ENCODE peak calls at places on chromosomes 5 and 9, in four cellular contexts. T, R, N and L are unnamed samples.

GRCh38 chr5:138495351-138495750 is 30.1 kb downstream of the EGR1 start:
- DNase-seq in T (no peak), R (no peak), N (no peak), L (no peak)

GRCh38 chr5:10036136-10036535 is 213.6 kb downstream of the ATPSCKMT start:
- DNase-seq in N (no peak), R (peak; percentile 40), T (no peak), L (no peak)

GRCh38 chr5:39274388-39275085 is 55.2 kb upstream of the FYB1 start:
- DNase-seq in R (no peak), T (no peak), N (no peak), L (no peak)

GRCh38 chr9:112555844-112556482 is 69.3 kb downstream of the KIAA1958 start:
- DNase-seq in N (no peak), T (no peak), R (no peak), L (no peak)

GRCh38 chr9:121619989-121620673 is 31.3 kb upstream of the DAB2IP start:
- DNase-seq in R (no peak), N (no peak), T (no peak), L (no peak)

GRCh38 chr9:26301659-26302058 is 590.9 kb downstream of the CAAP1 start:
- DNase-seq in T (no peak), R (no peak), N (no peak), L (no peak)

GRCh38 chr9:129125478-129125877 is 14.3 kb downstream of the PTPA start:
- DNase-seq in N (no peak), T (no peak), R (no peak), L (no peak)

GRCh38 chr5:121138495-121138907 is 674.4 kb downstream of the PRR16 start:
- DNase-seq in R (no peak), T (no peak), N (no peak), L (no peak)

GRCh38 chr5:122942164-122942914 is 94.2 kb downstream of the PPIC start:
- DNase-seq in R (peak; percentile 7), T (no peak), N (no peak), L (no peak)

GRCh38 chr5:74094096-74094778 is 468.2 kb downstream of the ARHGEF28 start:
- DNase-seq in N (no peak), T (no peak), R (no peak), L (no peak)

GRCh38 chr9:111559000-111559610 is 34.1 kb downstream of the ZNF483 start:
- DNase-seq in N (no peak), T (no peak), R (peak; percentile 57), L (no peak)

GRCh38 chr9:131485728-131486381 is 16.9 kb upstream of the POMT1 start:
- DNase-seq in N (no peak), R (no peak), T (no peak), L (no peak)

GRCh38 chr5:156865427-156865826 is 15.3 kb downstream of the PPP1R2B start:
- DNase-seq in N (no peak), R (no peak), T (no peak), L (no peak)

DNA sequence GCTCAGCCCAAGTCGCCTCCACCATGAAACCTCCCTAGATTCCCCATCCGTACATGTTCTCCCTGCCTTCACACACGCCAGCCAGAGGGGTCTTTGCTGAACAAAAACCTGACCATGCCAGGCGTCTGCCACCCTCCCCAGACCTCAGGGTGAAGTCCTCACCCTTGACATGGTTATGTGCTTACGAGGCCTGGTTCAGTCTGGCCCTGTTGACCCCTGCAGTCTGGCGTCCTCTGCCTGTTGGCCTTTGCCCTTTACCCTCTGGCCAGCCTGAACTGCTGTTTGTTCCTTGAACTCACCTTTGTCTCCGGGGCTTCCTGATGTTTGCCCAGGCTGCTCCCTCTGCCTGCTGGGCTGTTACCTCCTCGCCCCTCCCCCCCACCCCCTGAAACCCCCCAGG is 29.8 kb downstream of the NCS1 start:
- DNase-seq in R (no peak), T (no peak), N (no peak), L (no peak)
- TF ChIP-seq CTCF in R (no peak), T (no peak), N (no peak), L (no peak)

DNA sequence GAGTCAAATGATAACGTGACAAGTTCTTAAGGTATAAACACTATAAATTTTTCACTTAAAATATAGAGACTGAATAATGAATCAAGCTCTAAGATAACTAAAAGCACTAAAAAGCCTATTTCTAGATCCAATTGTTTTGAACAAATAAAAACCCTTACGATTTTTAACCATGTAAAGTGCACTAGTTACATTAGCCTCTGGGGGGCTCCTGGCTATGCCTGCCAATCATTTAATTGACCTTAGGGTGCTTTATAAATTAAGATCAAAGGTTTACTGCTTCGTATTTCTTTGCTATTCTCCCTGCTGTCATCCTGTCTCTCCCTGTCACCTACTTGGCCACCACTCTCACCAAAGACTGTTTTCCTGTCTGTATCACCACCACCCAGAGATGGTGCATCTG is 133.4 kb downstream of the ESM1 start:
- DNase-seq in R (no peak), N (no peak), T (no peak), L (no peak)
- TF ChIP-seq CTCF in R (peak; percentile 30), N (no peak), T (no peak), L (no peak)

DNA sequence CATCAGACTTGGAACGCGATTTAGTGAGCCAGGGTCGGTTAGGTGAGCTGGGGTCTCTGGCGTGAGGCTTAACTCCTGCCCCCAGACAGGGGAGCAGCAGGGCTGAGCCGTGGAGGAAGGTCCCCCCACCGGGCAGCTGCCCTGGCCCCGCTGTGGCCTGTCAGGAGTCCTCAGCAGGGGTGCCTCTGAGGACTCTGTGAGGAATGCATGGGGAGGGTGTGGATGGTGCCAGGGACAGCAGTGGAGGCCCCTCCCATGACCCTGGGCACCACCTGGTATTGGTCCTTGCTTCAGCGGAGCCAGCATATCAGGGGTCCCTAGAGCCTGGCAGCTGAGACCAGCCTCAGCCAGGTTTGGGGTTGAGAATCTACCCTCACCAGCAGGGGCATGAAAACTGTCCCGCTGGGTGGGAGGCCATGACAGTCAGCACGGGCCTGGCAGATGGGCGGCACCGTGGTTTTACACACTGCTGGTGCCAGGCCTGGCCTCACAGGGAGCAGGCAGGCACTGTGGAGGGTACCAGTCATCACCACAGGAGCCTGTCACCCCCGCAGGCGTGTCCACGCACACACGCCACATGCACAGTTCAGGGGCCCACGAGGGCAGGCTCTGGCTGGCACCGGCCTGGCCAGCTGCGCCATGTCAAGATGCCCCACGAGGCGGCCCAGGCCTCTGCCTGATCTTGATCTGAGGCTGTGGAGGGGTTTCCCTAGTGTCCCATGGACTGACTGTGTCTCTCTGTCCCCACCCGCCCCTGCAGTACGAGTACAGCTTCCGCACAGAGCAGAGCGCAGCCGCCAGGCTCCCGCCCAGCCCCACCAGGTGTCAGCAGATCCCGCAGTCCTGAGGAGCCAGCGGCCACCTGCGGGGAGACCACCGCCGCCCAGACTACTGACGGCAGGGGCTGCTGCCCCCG is 111.1 kb upstream of the LMX1B start:
- DNase-seq in T (no peak), N (no peak), R (no peak), L (no peak)
- TF ChIP-seq CTCF in T (no peak), N (no peak), R (no peak), L (no peak)

DNA sequence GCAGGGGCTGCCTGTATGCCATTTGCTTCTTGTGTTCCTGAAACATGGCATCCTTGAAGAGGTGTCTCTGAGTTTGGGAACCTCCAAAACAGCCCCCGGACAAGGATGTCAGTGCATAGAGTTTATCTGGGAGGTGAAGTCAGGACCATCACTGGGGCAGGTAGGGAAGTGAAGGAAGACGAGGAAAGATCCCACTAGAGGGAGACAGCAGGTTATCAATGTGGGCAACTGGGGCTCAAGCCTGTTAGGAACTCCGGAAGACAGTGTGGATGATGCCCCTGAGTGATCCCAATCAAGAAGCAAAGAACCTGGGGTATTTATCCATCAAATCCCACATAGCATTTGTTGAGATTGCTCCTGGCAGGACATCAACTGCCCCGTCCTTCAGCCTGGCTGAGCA is 233.1 kb downstream of the AGTPBP1 start:
- DNase-seq in N (no peak), R (no peak), T (no peak), L (no peak)
- TF ChIP-seq CTCF in N (no peak), R (peak; percentile 59), T (peak; percentile 54), L (peak; percentile 7)